ENCODE peak calls at places on chromosomes 6 and 20, in seven cellular contexts. J, N, D, Q, Y, H and T are unnamed samples.

GRCh38 chr20:20440473-20440872 is 72.6 kb downstream of the INSM1 start:
- DNase-seq in J (no peak), N (no peak), D (no peak), Q (no peak), Y (peak; percentile 24), H (peak; percentile 16), T (no peak)

GRCh38 chr6:55528624-55529023 is 50.4 kb downstream of the HMGCLL1 start:
- DNase-seq in J (peak; percentile 48), N (no peak), D (peak; percentile 44), Q (peak; percentile 60), Y (peak; percentile 18), H (peak; percentile 41), T (no peak)

GRCh38 chr20:11140359-11140758 is 466.6 kb upstream of the JAG1 start:
- DNase-seq in J (no peak), N (no peak), D (peak; percentile 98), Q (no peak), Y (no peak), H (no peak), T (no peak)

GRCh38 chr6:96304997-96305396 is 216.6 kb upstream of the UFL1 start:
- DNase-seq in J (no peak), N (no peak), D (no peak), Q (no peak), Y (no peak), H (no peak), T (no peak)

GRCh38 chr20:47453167-47453782 is 48.4 kb upstream of the NCOA3 start:
- DNase-seq in J (no peak), N (no peak), D (peak; percentile 95), Q (peak; percentile 19), Y (no peak), H (peak; percentile 18), T (no peak)

GRCh38 chr20:4366076-4366475 is 350.7 kb upstream of the RNF24 start:
- DNase-seq in J (no peak), N (no peak), D (peak; percentile 87), Q (no peak), Y (no peak), H (no peak), T (no peak)

GRCh38 chr6:57284056-57284455 is 33.4 kb upstream of the PRIM2 start:
- DNase-seq in J (no peak), N (no peak), D (no peak), Q (no peak), Y (no peak), H (no peak), T (no peak)

GRCh38 chr6:50455029-50455428 is 258.3 kb upstream of the TFAP2D start:
- DNase-seq in J (no peak), N (no peak), D (no peak), Q (no peak), Y (no peak), H (no peak), T (no peak)

GRCh38 chr6:9240861-9241260 is 805.5 kb upstream of the SLC35B3 start:
- DNase-seq in J (no peak), N (no peak), D (no peak), Q (no peak), Y (no peak), H (no peak), T (no peak)

GRCh38 chr6:109580519-109580918 is 97.5 kb upstream of the ZBTB24 start:
- DNase-seq in J (peak; percentile 2), N (no peak), D (peak; percentile 17), Q (no peak), Y (no peak), H (no peak), T (no peak)

GRCh38 chr6:109227646-109228045 is 132.3 kb downstream of the CEP57L1 start:
- DNase-seq in J (no peak), N (no peak), D (no peak), Q (no peak), Y (no peak), H (no peak), T (no peak)

GRCh38 chr6:19719691-19720127 is 117.5 kb upstream of the ID4 start:
- DNase-seq in J (peak; percentile 87), N (no peak), D (peak; percentile 19), Q (no peak), Y (no peak), H (no peak), T (peak; percentile 10)

GRCh38 chr20:34581341-34582189 is 23.0 kb downstream of the MAP1LC3A start:
- DNase-seq in J (peak; percentile 35), N (no peak), D (no peak), Q (no peak), Y (no peak), H (no peak), T (no peak)

GRCh38 chr20:4989570-4989969 is 11.7 kb downstream of the SLC23A2 start:
- DNase-seq in J (no peak), N (no peak), D (no peak), Q (no peak), Y (no peak), H (no peak), T (no peak)

GRCh38 chr20:22106308-22106938 is 401.0 kb downstream of the PAX1 start:
- DNase-seq in J (peak; percentile 50), N (no peak), D (no peak), Q (no peak), Y (no peak), H (no peak), T (no peak)

GRCh38 chr6:154466139-154466538 is 44.3 kb downstream of the CNKSR3 start:
- DNase-seq in J (no peak), N (no peak), D (peak; percentile 91), Q (no peak), Y (no peak), H (no peak), T (no peak)

GRCh38 chr6:28266563-28266961 is 381 bp upstream of the ZSCAN26 start:
- DNase-seq in J (no peak), N (no peak), D (no peak), Q (no peak), Y (no peak), H (no peak), T (no peak)

GRCh38 chr6:109579361-109579760 is 96.3 kb upstream of the ZBTB24 start:
- DNase-seq in J (no peak), N (no peak), D (peak; percentile 27), Q (no peak), Y (no peak), H (no peak), T (no peak)

GRCh38 chr6:168515376-168515775 is 74.4 kb downstream of the SMOC2 start:
- DNase-seq in J (peak; percentile 21), N (no peak), D (no peak), Q (no peak), Y (no peak), H (no peak), T (no peak)

GRCh38 chr6:103675807-103676406 is 1183.8 kb downstream of the HACE1 start:
- DNase-seq in J (no peak), N (no peak), D (no peak), Q (no peak), Y (no peak), H (no peak), T (no peak)

GRCh38 chr20:25464501-25465204 is 57.2 kb downstream of the GINS1 start:
- DNase-seq in J (no peak), N (no peak), D (no peak), Q (no peak), Y (no peak), H (no peak), T (peak; percentile 16)

GRCh38 chr20:57985278-57985677 is 243.2 kb downstream of the ANKRD60 start:
- DNase-seq in J (peak; percentile 21), N (no peak), D (no peak), Q (no peak), Y (no peak), H (no peak), T (peak; percentile 59)

GRCh38 chr6:114452785-114453401 is 110.1 kb upstream of the HS3ST5 start:
- DNase-seq in J (no peak), N (no peak), D (no peak), Q (no peak), Y (no peak), H (no peak), T (no peak)

GRCh38 chr6:14542670-14543366 is 425.2 kb downstream of the CD83 start:
- DNase-seq in J (no peak), N (no peak), D (peak; percentile 77), Q (no peak), Y (no peak), H (no peak), T (no peak)

DNA sequence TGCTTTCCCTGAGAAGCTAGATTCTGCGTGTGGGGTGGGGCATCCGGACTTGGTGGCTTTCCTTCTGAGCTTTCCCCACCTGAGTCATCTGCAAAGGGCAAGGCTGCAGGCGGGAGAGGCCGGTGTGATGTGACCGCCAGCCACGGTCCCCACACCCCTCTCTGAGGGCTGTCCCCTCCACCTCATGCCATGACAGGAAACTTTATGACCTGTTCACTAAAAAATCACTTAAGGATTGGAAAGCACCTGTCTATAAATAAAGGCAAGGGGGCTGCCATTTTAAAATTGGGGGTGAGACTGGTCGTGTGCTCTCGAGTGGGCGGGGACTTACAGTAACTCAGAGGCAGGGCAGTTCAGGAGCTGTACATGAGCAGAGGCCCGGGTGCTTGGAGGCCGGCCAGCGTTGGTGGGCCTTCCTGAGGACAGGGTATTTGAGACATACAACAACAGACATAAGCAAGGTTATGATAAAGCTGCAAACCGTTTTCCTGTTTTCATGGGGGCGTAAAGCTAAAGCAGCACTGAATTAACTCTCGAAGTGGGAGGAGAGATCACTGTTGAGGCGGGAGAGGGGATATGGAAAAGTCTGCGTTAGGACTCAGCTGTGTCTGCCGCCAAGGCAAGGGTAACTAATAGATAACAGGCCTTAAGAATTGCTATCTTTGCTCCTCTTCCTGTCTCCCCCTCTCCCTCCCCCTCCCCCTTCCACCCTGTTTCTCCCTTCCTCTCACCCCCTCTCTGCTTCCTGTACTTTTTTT is 16.1 kb upstream of the SERPINB1 start:
- DNase-seq in J (no peak), N (no peak), D (no peak), Q (peak; percentile 11), Y (no peak), H (no peak), T (peak; percentile 58)
- H3K4me3 ChIP-seq in J (no peak overlapping the region), N (no peak overlapping the region), D (no peak overlapping the region), Q (no peak overlapping the region), Y (no peak overlapping the region), H (no peak overlapping the region), T (no peak overlapping the region)

GRCh38 chr20:63415418-63416108 is 54.4 kb upstream of the CHRNA4 start:
- DNase-seq in J (no peak), N (no peak), D (no peak), Q (no peak), Y (no peak), H (no peak), T (no peak)
- H3K4me3 ChIP-seq in J (no peak overlapping the region), N (no peak overlapping the region), D (no peak overlapping the region), Q (no peak overlapping the region), Y (no peak overlapping the region), H (no peak overlapping the region), T (no peak overlapping the region)

GRCh38 chr6:73694711-73695411 is 1.1 kb upstream of the CD109 start:
- DNase-seq in J (no peak), N (peak; percentile 28), D (peak; percentile 82), Q (no peak), Y (no peak), H (no peak), T (no peak)
- H3K4me3 ChIP-seq in J (no peak overlapping the region), N (peak overlapping the region; percentile 57), D (peak overlapping the region; percentile 74), Q (no peak overlapping the region), Y (no peak overlapping the region), H (no peak overlapping the region), T (no peak overlapping the region)

DNA sequence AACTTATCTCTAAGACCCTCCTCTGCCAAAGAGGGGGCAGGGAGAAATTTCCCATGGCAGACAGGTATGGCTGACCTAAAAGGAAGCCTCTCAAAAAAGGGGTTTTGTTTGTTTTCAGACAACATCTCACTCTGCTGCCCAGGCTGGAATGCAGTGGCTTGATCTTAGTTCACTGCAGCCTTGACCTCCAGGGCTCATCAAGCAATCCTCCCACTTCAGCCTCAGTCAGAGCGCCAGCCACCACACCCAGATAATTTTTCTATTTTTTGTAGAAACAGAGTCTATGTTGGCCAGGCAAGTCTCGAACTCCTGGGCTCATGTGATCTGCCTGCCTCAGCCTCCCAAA is 3.8 kb downstream of the EZR start:
- DNase-seq in J (no peak), N (no peak), D (no peak), Q (no peak), Y (no peak), H (no peak), T (no peak)
- H3K4me3 ChIP-seq in J (no peak overlapping the region), N (no peak overlapping the region), D (peak overlapping the region; percentile 14), Q (no peak overlapping the region), Y (peak overlapping the region; percentile 77), H (no peak overlapping the region), T (peak overlapping the region; percentile 86)